ENCODE peak calls at places on chromosomes 4 and X, in eight cellular contexts. E is HCT116, Q is hepatocyte, L is SK-N-SH, G is neural progenitor cell, T is MM.1S, V is GM23338, N is PC-3. D is an unnamed sample.

GRCh38 chr4:153909672-153910071 is 120.8 kb upstream of the SFRP2 start:
- DNase-seq in E (no peak), Q (no peak), L (no peak), G (no peak), T (no peak), V (no peak), N (no peak), D (no peak)

GRCh38 chrX:81261576-81261975 is 59.7 kb downstream of the SH3BGRL start:
- DNase-seq in E (no peak), Q (no peak), L (no peak), G (no peak), T (no peak), V (no peak), N (peak), D (no peak)

GRCh38 chr4:93748380-93748779 is 80.2 kb upstream of the ATOH1 start:
- DNase-seq in E (no peak), Q (no peak), L (no peak), G (no peak), T (peak), V (no peak), N (no peak), D (no peak)

GRCh38 chr4:124936427-124936826 is 223.9 kb upstream of the ANKRD50 start:
- DNase-seq in E (no peak), Q (no peak), L (peak), G (no peak), T (no peak), V (no peak), N (no peak), D (no peak)

GRCh38 chrX:139495324-139495723 is 35.2 kb upstream of the F9 start:
- DNase-seq in E (no peak), Q (no peak), L (no peak), G (no peak), T (no peak), V (peak), N (no peak), D (no peak)

GRCh38 chrX:85159644-85160043 is 83.9 kb downstream of the SATL1 start:
- DNase-seq in E (no peak), Q (no peak), L (no peak), G (no peak), T (no peak), V (no peak), N (no peak), D (no peak)

GRCh38 chr4:164937576-164938270 is 39.7 kb downstream of the TRIM61 start:
- DNase-seq in E (no peak), Q (peak), L (no peak), G (peak), T (peak), V (peak), N (no peak), D (peak)

GRCh38 chr4:186808635-186809018 is 85.0 kb upstream of the FAT1 start:
- DNase-seq in E (peak), Q (peak), L (no peak), G (no peak), T (no peak), V (no peak), N (peak), D (no peak)

GRCh38 chr4:31193516-31193915 is 473.3 kb downstream of the PCDH7 start:
- DNase-seq in E (no peak), Q (no peak), L (no peak), G (no peak), T (no peak), V (no peak), N (peak), D (no peak)

GRCh38 chr4:174532479-174532878 is 10.2 kb upstream of the HPGD start:
- DNase-seq in E (no peak), Q (no peak), L (no peak), G (no peak), T (no peak), V (no peak), N (no peak), D (no peak)

GRCh38 chrX:47200385-47201150 is 6.9 kb downstream of the UBA1 start:
- DNase-seq in E (no peak), Q (peak), L (no peak), G (no peak), T (no peak), V (no peak), N (peak), D (no peak)

GRCh38 chr4:2220016-2220620 is 21.8 kb downstream of the HAUS3 start:
- DNase-seq in E (peak), Q (peak), L (peak), G (peak), T (peak), V (peak), N (peak), D (peak)

GRCh38 chr4:165301833-165302232 is 25.6 kb upstream of the MSMO1 start:
- DNase-seq in E (no peak), Q (no peak), L (no peak), G (no peak), T (peak), V (no peak), N (no peak), D (no peak)

GRCh38 chr4:1410491-1411325 is 4.5 kb upstream of the NKX1-1 start:
- DNase-seq in E (no peak), Q (peak), L (peak), G (peak), T (peak), V (peak), N (peak), D (peak)

GRCh38 chrX:68808686-68809357 is 20.0 kb upstream of the EFNB1 start:
- DNase-seq in E (peak), Q (no peak), L (peak), G (peak), T (no peak), V (peak), N (peak), D (no peak)

GRCh38 chrX:40291553-40291952 is 193.8 kb upstream of the BCOR start:
- DNase-seq in E (no peak), Q (no peak), L (no peak), G (no peak), T (no peak), V (no peak), N (peak), D (no peak)

GRCh38 chrX:105307762-105308161 is 87.3 kb upstream of the TEX13A start:
- DNase-seq in E (no peak), Q (no peak), L (no peak), G (no peak), T (no peak), V (no peak), N (peak), D (no peak)

GRCh38 chrX:133653363-133653762 is 238.1 kb upstream of the GPC4 start:
- DNase-seq in E (no peak), Q (no peak), L (no peak), G (no peak), T (no peak), V (no peak), N (peak), D (no peak)

GRCh38 chr4:150176559-150176958 is 98.3 kb downstream of the DCLK2 start:
- DNase-seq in E (no peak), Q (peak), L (peak), G (no peak), T (no peak), V (no peak), N (no peak), D (no peak)

GRCh38 chr4:25792200-25792791 is 70.5 kb downstream of the SEL1L3 start:
- DNase-seq in E (peak), Q (no peak), L (peak), G (peak), T (no peak), V (peak), N (peak), D (peak)

GRCh38 chr4:147968641-147969040 is 236.8 kb downstream of the ARHGAP10 start:
- DNase-seq in E (no peak), Q (no peak), L (no peak), G (no peak), T (no peak), V (no peak), N (no peak), D (no peak)

GRCh38 chr4:122293374-122294365 is 85.1 kb upstream of the ADAD1 start:
- DNase-seq in E (no peak), Q (no peak), L (no peak), G (no peak), T (no peak), V (peak), N (no peak), D (no peak)

GRCh38 chr4:112093636-112094202 is 51.5 kb upstream of the FAM241A start:
- DNase-seq in E (no peak), Q (no peak), L (no peak), G (no peak), T (no peak), V (no peak), N (no peak), D (no peak)

GRCh38 chr4:156941940-156942548 is 29.6 kb downstream of the PDGFC start:
- DNase-seq in E (no peak), Q (peak), L (no peak), G (peak), T (no peak), V (peak), N (peak), D (no peak)

GRCh38 chrX:53088136-53088974 is 5.6 kb upstream of the KANTR start:
- DNase-seq in E (no peak), Q (peak), L (peak), G (peak), T (no peak), V (peak), N (peak), D (no peak)

GRCh38 chr4:61628727-61629126 is 428.6 kb downstream of the ADGRL3 start:
- DNase-seq in E (no peak), Q (peak), L (no peak), G (no peak), T (no peak), V (no peak), N (no peak), D (no peak)

GRCh38 chr4:109332926-109333464 is 30.5 kb upstream of the COL25A1 start:
- DNase-seq in E (no peak), Q (no peak), L (no peak), G (peak), T (no peak), V (peak), N (no peak), D (peak)

GRCh38 chrX:129678176-129678880 is 23.6 kb upstream of the APLN start:
- DNase-seq in E (no peak), Q (peak), L (peak), G (peak), T (peak), V (peak), N (peak), D (no peak)

GRCh38 chrX:109843963-109844751 is 111.1 kb upstream of the ACSL4 start:
- DNase-seq in E (no peak), Q (no peak), L (no peak), G (no peak), T (no peak), V (no peak), N (no peak), D (no peak)

GRCh38 chr4:8577046-8577445 is 3.1 kb upstream of the GPR78 start:
- DNase-seq in E (no peak), Q (no peak), L (no peak), G (no peak), T (no peak), V (no peak), N (no peak), D (no peak)

GRCh38 chr4:89196745-89197144 is 85.4 kb downstream of the TIGD2 start:
- DNase-seq in E (no peak), Q (peak), L (no peak), G (no peak), T (no peak), V (peak), N (peak), D (no peak)

GRCh38 chr4:154559141-154559841 is 3.5 kb upstream of the FGB start:
- DNase-seq in E (peak), Q (peak), L (peak), G (peak), T (peak), V (peak), N (peak), D (peak)

GRCh38 chr4:159070742-159071141 is 32.1 kb upstream of the RAPGEF2 start:
- DNase-seq in E (no peak), Q (no peak), L (no peak), G (no peak), T (no peak), V (no peak), N (peak), D (no peak)

GRCh38 chrX:87272491-87272890 is 245.1 kb upstream of the KLHL4 start:
- DNase-seq in E (no peak), Q (no peak), L (no peak), G (no peak), T (no peak), V (no peak), N (no peak), D (no peak)
- TF ChIP-seq CTCF in E (no peak), Q (no peak), L (no peak), G (no peak), T (no peak), V (no peak), N (no peak), D (no peak)

GRCh38 chrX:3451566-3451965 is 105.1 kb upstream of the MXRA5 start:
- DNase-seq in E (no peak), Q (no peak), L (no peak), G (no peak), T (no peak), V (no peak), N (no peak), D (no peak)
- TF ChIP-seq EZH2phosphoT487 in E (no peak), Q (no peak), L (no peak), G (no peak), T (no peak), V (no peak), N (no peak), D (no peak)

DNA sequence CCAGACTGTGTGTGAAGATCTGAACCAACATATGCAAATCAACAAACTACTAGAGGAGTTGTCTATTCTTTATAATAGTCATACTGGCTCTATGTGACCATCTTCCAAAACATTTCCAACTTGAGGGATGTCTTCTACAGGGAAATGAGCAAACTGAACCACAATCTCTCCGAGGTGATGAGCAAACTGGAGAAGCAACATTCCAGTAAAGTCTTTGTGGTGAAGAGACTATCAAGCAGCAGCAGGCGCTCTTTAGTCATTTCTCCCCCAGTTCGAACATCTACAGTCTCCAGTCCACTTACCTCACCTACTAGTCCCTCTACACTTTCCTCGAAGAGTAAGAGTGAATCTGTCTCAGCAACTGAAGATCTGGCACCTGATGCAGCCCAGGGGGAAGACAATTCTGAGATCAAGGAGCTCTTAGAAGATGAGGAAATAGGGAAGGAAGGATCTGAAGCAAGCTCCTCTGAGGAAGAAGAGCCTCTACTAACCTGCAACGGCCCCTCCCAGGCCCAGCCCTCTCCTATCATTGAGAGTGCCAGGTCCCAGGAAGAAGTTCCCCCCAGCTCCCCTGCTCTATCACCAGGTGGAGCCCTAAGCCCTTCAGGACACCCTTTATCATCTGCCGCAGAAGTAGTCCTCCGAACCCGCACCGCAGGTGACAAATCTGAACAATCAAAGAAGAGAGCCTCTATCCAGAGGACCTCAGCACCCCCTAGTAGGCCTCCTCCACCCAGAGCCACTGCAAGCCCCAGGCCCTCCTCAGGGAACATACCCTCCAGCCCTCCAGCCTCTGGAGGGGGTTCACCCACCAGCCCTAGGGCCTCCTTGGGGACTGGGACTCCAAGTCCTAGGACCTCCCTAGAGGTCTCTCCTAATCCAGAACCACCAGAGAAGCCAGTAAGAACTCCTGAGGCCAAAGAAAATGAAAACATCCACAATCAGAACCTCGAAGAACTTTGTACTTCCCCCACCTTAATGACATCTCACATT is 98.1 kb downstream of the HNRNPD start:
- DNase-seq in E (no peak), Q (no peak), L (no peak), G (no peak), T (no peak), V (peak), N (no peak), D (peak)
- TF ChIP-seq CTCF in E (peak), Q (no peak), L (no peak), G (no peak), T (peak), V (peak), N (no peak), D (peak)

DNA sequence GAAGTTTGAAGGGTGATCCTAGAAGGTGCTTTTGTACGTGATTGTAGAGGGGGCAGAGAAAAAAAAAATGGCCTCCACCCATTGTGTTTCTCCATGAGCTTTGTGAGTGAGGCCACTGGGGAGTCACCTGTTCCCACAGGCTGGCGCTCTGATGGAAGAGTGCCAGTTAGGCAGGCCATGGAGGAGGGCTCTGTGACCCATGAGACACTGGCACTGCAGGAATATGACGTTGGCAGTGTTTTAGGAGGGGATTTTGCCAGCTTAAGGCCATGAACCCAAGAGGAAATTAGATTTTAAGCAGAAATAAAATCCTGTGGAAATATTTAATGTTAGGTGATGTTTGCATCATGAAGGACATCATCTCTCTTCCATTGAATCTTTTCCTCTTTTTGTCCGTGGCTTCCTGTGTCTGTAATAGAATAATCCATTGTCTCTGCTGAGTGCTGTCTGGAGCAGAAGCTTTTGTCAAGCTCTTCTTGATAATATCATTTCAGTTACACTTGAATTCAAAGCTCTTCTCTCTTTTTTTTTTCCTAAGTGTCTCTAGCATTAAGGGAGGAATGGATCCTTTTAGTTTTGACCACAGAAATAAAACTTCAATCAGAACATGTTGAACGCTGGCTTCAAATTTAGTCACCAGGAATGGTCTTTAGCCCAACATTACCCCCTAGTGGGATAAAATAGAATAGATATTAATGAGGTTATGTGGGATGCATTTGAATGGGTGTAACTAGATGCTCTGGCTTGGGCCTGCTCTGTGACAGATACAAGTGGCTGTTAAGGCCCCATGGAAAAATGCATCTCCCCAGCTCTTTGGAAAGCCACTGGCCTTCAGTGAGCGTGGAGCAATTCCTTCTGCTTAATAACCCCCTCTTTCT is 41.0 kb upstream of the UCP1 start:
- DNase-seq in E (peak), Q (peak), L (peak), G (peak), T (peak), V (peak), N (peak), D (peak)
- TF ChIP-seq EZH2phosphoT487 in E (no peak), Q (no peak), L (no peak), G (no peak), T (no peak), V (no peak), N (no peak), D (no peak)

D was measured in OCI-LY7.